ENCODE peak calls at places on chromosomes 11 and 22, in nine cellular contexts. T, A, K, U, W, G, E, I and F are unnamed samples.

GRCh38 chr11:69711824-69712801 is 8.3 kb upstream of the FGF19 start:
- DNase-seq in I (no peak), U (no peak), A (no peak), G (no peak), E (no peak), W (no peak), K (no peak), T (no peak), F (peak)

GRCh38 chr11:75066061-75066460 is 30.6 kb downstream of the OR2AT4 start:
- DNase-seq in U (no peak), K (peak), E (peak), I (no peak), A (no peak), T (no peak), W (no peak), G (no peak), F (no peak)

GRCh38 chr11:44568706-44569473 is 3.4 kb downstream of the CD82 start:
- DNase-seq in A (peak), G (peak), U (no peak), E (peak), I (peak), K (peak), T (peak), W (peak), F (peak)

GRCh38 chr11:44267366-44268072 is 42.4 kb downstream of the ALX4 start:
- DNase-seq in K (no peak), A (no peak), E (no peak), U (no peak), G (no peak), W (no peak), I (no peak), T (no peak), F (no peak)

GRCh38 chr11:106568632-106569031 is 449.6 kb downstream of the GUCY1A2 start:
- DNase-seq in W (no peak), G (no peak), I (no peak), E (no peak), T (no peak), K (no peak), U (no peak), A (no peak), F (no peak)

GRCh38 chr11:37557990-37558389 is 960.0 kb upstream of the RAG2 start:
- DNase-seq in K (no peak), U (no peak), T (no peak), A (no peak), I (no peak), G (no peak), W (no peak), E (no peak), F (no peak)

GRCh38 chr11:125367710-125368109 is 128.4 kb downstream of the FEZ1 start:
- DNase-seq in T (no peak), K (no peak), G (no peak), A (no peak), U (no peak), E (no peak), I (no peak), W (no peak), F (no peak)

GRCh38 chr11:122661182-122661945 is 5.8 kb downstream of the UBASH3B start:
- DNase-seq in W (no peak), I (no peak), U (no peak), A (no peak), G (no peak), K (peak), T (peak), E (no peak), F (no peak)

GRCh38 chr11:46930089-46930488 is 6.5 kb upstream of the CSTPP1 start:
- DNase-seq in W (no peak), T (no peak), G (no peak), E (peak), U (no peak), I (no peak), A (no peak), K (peak), F (no peak)

GRCh38 chr11:19573666-19574065 is 139.0 kb upstream of the NAV2 start:
- DNase-seq in W (peak), E (no peak), A (no peak), T (no peak), G (no peak), K (no peak), I (peak), U (no peak), F (no peak)

GRCh38 chr22:39721456-39722325 is 151.1 kb downstream of the CACNA1I start:
- DNase-seq in A (no peak), U (no peak), I (no peak), G (no peak), K (no peak), T (no peak), E (no peak), W (no peak), F (no peak)

GRCh38 chr11:7918141-7918540 is 12.9 kb downstream of the OR10A6 start:
- DNase-seq in W (no peak), G (no peak), I (no peak), K (no peak), T (no peak), A (no peak), E (no peak), U (no peak), F (no peak)

GRCh38 chr11:117072517-117073218 is 25.6 kb downstream of the SIK3 start:
- DNase-seq in T (peak), W (no peak), G (no peak), E (peak), I (no peak), U (no peak), A (no peak), K (peak), F (peak)

GRCh38 chr11:62400760-62401159 is 18.1 kb upstream of the SCGB1A1 start:
- DNase-seq in E (peak), W (peak), U (no peak), K (peak), A (no peak), G (no peak), T (no peak), I (peak), F (no peak)

GRCh38 chr11:17673951-17674350 is 45.4 kb upstream of the MYOD1 start:
- DNase-seq in T (peak), I (no peak), E (peak), G (no peak), W (no peak), U (no peak), A (no peak), K (no peak), F (no peak)

GRCh38 chr11:134331565-134332188 is at the start of gene GLB1L2:
- DNase-seq in T (peak), G (no peak), E (peak), I (peak), A (no peak), W (peak), U (peak), K (no peak), F (peak)

GRCh38 chr11:88411265-88411664 is 73.7 kb upstream of the CTSC start:
- DNase-seq in W (no peak), T (peak), E (peak), A (no peak), G (no peak), I (no peak), U (no peak), K (peak), F (no peak)

GRCh38 chr11:47466701-47467250 is 17.8 kb upstream of the RAPSN start:
- DNase-seq in A (no peak), E (peak), G (no peak), U (no peak), T (no peak), W (peak), I (peak), K (no peak), F (no peak)

GRCh38 chr11:130155106-130155505 is 4.5 kb upstream of the ST14 start:
- DNase-seq in T (no peak), U (no peak), G (no peak), A (no peak), E (no peak), I (no peak), K (no peak), W (no peak), F (no peak)

GRCh38 chr11:118610773-118611432 is 3.5 kb downstream of the PHLDB1 start:
- DNase-seq in A (no peak), U (peak), G (peak), K (peak), E (peak), T (no peak), I (peak), W (peak), F (peak)

GRCh38 chr22:27255580-27255979 is 546.0 kb downstream of the MN1 start:
- DNase-seq in T (no peak), E (no peak), G (no peak), A (no peak), U (no peak), I (no peak), W (no peak), K (no peak), F (no peak)

GRCh38 chr22:17777005-17777716 is 2.9 kb upstream of the BID start:
- DNase-seq in K (no peak), E (no peak), A (peak), T (no peak), G (peak), W (peak), I (no peak), U (no peak), F (peak)

GRCh38 chr11:7969756-7970646 is 4.8 kb upstream of the NLRP10 start:
- DNase-seq in E (no peak), A (no peak), I (no peak), T (no peak), G (no peak), K (no peak), W (no peak), U (no peak), F (no peak)

GRCh38 chr11:118406599-118407166 is 5.3 kb downstream of the ATP5MG start:
- DNase-seq in T (no peak), W (peak), U (no peak), E (peak), A (no peak), K (peak), G (no peak), I (no peak), F (peak)

GRCh38 chr22:35140879-35141745 is 75.2 kb downstream of the ISX start:
- DNase-seq in E (no peak), K (no peak), G (no peak), T (peak), W (no peak), U (no peak), I (no peak), A (no peak), F (peak)

GRCh38 chr11:12556788-12557384 is 117.3 kb upstream of the TEAD1 start:
- DNase-seq in I (peak), T (peak), E (peak), A (no peak), U (no peak), G (no peak), K (peak), W (peak), F (no peak)

GRCh38 chr11:71447791-71448256 is 369 bp downstream of the DHCR7 start:
- DNase-seq in A (no peak), I (no peak), U (no peak), K (no peak), T (no peak), W (no peak), G (peak), E (no peak), F (peak)

GRCh38 chr11:8294251-8294935 is 30.7 kb upstream of the LMO1 start:
- DNase-seq in T (no peak), E (no peak), K (no peak), I (no peak), U (no peak), A (no peak), G (no peak), W (no peak), F (no peak)

GRCh38 chr11:45332486-45332934 is 46.4 kb upstream of the SYT13 start:
- DNase-seq in W (peak), I (no peak), G (peak), E (peak), K (peak), T (peak), A (no peak), U (no peak), F (peak)

GRCh38 chr11:45265963-45266692 is 20.0 kb downstream of the SYT13 start:
- DNase-seq in W (no peak), A (no peak), K (no peak), T (no peak), E (no peak), U (no peak), I (no peak), G (no peak), F (no peak)

GRCh38 chr11:65047581-65048422 is 6.8 kb downstream of the SAC3D1 start:
- DNase-seq in U (no peak), G (no peak), K (no peak), A (no peak), E (no peak), T (no peak), W (no peak), I (peak), F (no peak)

GRCh38 chr22:48084041-48084748 is 1321.7 kb downstream of the TBC1D22A start:
- DNase-seq in G (peak), I (no peak), K (no peak), U (no peak), W (no peak), A (no peak), E (no peak), T (no peak), F (peak)

GRCh38 chr22:50267591-50268390 is 2.4 kb downstream of the MAPK11 start:
- DNase-seq in G (no peak), K (peak), E (no peak), U (no peak), A (no peak), I (peak), W (peak), T (peak), F (peak)

GRCh38 chr22:44724416-44724815 is 22.4 kb downstream of the PRR5 start:
- DNase-seq in A (no peak), T (no peak), K (no peak), E (no peak), I (no peak), W (no peak), G (no peak), U (no peak), F (no peak)

GRCh38 chr11:468036-468435 is 18.0 kb downstream of the PTDSS2 start:
- DNase-seq in G (no peak), T (no peak), U (no peak), A (no peak), I (no peak), K (no peak), W (no peak), E (no peak), F (no peak)

GRCh38 chr11:472272-472671 is 22.2 kb downstream of the PTDSS2 start:
- DNase-seq in G (no peak), U (no peak), A (no peak), T (no peak), I (no peak), E (no peak), K (no peak), W (no peak), F (no peak)

GRCh38 chr11:471468-472145 is 21.5 kb downstream of the PTDSS2 start:
- DNase-seq in E (no peak), I (no peak), G (no peak), K (no peak), A (no peak), U (no peak), T (no peak), W (no peak), F (no peak)

GRCh38 chr11:468493-468892 is 18.4 kb downstream of the PTDSS2 start:
- DNase-seq in T (no peak), U (no peak), E (no peak), K (no peak), G (no peak), A (no peak), W (no peak), I (no peak), F (no peak)

DNA sequence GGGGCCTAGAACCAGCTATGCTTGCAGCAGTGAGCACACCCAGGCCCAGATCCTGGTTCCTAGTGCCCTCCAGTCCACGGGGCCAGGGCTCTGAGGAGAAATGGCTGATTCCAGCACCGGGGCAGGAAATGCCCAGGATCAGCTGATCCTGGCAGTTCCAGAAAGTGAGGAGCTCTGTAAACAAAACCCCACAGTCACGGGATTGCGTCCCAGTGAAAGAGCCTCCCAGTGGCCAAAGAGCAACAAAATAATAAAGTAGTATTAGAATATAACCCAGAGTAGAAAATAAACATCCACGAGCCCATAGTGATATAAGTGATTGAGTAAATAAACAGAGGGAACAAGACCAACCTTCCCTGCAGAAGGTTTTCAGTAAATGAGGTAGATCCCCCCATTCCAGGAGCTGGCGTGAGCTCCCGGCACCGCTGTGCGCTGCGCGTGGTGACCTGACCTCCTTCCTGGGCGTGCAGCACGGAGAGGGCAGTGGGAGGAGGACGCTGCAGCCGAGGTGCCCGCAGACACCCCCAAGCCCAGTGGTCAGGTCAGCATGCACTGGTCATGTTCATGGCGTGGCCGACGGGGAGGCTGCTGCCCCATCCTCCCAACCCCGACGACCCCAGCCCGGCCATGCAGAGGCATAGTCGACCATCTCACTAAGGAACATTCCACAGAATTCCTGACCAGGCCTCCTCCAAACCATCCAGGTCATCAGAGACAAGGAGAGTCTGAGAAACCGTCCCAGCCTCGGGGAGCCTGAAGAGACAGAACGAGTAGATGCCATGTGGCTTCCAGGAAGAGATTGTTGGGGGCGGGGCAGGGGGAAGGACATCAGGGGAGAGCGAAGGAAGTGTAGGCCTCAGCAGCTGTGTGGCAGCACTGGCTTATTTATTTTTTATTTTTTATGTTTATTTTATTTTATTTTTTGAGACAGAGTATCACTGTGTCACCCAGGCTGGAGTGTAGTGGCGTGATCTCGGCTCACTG is 19.9 kb downstream of the PTDSS2 start:
- DNase-seq in T (peak), A (no peak), E (peak), K (peak), G (no peak), U (no peak), I (no peak), W (peak), F (no peak)
- TF ChIP-seq CTCF in T (no peak), A (no peak), E (peak), K (peak), G (no peak), U (no peak), I (peak), W (no peak), F (no peak)

DNA sequence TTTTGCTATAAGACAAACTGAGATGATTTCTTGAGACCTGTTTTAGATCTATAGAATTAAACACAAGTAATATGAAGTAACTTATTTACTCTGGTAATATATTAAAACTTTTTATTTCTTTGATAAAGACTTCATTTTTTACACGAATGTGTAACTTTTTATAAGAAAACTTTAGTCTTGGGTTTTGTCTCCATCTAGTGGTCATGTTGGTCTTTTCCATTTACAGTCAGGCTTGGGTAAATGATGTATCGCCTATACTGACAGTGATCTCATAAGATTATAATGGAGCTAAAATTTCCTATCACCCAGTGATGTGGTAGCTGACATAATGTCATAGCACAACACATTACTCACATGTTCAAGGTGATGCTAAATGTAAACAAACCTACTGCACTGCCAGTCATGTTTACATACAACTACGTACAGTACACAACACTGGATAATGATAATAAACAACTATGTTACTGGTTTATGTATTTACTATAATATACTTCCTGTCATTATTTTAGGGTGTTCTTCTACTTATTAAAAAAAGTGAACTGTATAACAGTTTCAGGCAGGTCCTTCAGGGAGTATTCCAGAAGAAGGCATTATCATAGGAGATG is 7.5 kb upstream of the C11orf97 start:
- DNase-seq in U (no peak), W (no peak), K (peak), G (peak), T (peak), I (no peak), A (no peak), E (peak), F (peak)
- TF ChIP-seq CTCF in U (peak), W (peak), K (peak), G (peak), T (peak), I (peak), A (peak), E (peak), F (peak)

GRCh38 chr22:31289335-31289734 is 3.0 kb downstream of the PIK3IP1 start:
- DNase-seq in G (no peak), I (no peak), T (no peak), K (no peak), W (no peak), U (no peak), E (no peak), A (no peak), F (no peak)
- TF ChIP-seq CTCF in G (no peak), I (no peak), T (no peak), K (no peak), W (no peak), U (no peak), E (no peak), A (no peak), F (no peak)

DNA sequence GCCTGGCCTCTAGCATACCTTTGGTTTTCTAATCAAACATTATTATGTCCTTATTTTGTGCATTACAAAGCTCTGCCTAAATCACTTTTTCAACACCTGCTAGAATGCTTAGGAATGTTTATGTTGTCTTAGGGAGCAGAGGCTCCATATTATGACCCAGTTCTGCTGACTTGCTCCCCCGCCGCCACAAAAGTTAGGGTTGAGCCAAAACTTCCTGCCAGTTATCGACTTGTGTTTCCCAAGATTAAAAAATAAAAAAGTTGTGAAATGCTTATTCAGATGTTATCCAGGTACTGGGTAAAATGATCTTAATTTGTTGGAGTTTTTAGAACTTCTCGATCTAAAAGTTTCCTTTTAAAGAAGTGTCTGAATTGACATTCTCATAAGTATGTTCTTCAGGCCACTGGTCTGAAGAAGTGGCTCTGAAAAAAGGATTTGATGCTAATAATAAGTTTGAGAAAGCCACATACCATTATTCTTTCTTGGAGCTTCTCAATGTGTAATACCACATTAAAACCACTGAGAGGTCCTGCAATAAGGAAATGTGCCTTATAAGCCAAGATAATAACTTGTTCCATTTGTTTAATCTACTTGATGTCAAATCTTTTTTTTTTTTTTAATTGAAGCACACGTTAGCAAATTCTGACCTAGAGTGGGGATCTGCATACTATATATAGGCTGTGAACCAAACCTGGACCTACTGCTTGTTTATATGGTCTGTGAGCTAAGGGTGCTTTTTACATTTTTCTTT is 2.2 kb downstream of the RNF185 start:
- DNase-seq in E (no peak), A (no peak), I (no peak), G (no peak), K (no peak), T (no peak), U (no peak), W (no peak), F (no peak)
- TF ChIP-seq CTCF in E (no peak), A (no peak), I (peak), G (no peak), K (no peak), T (no peak), U (no peak), W (no peak), F (no peak)